ENCODE peak calls at places on chromosomes 13 and 19, in nine cellular contexts. One of them, this sample, is unnamed.
A peak's percentile ranks its signal among the peaks of the same experiment; 100 is the strongest.

GRCh38 chr19:52343548-52343947 is 7.5 kb downstream of the ZNF610 start:
- DNase-seq in immature natural killer cell: peak; percentile 46
- DNase-seq in naive B cell: peak; percentile 25
- DNase-seq in EL: peak; percentile 27
- DNase-seq in HuH-7.5: no peak
- DNase-seq in NCI-H460: no peak
- DNase-seq in ELR: peak; percentile 51
- DNase-seq in amygdala: no peak
- DNase-seq in cardiac fibroblast: peak; percentile 51
- DNase-seq in this sample: peak; percentile 75

GRCh38 chr19:2815191-2815614 is 4.5 kb upstream of the ZNF554 start:
- DNase-seq in immature natural killer cell: no peak
- DNase-seq in naive B cell: no peak
- DNase-seq in EL: no peak
- DNase-seq in HuH-7.5: no peak
- DNase-seq in NCI-H460: no peak
- DNase-seq in ELR: no peak
- DNase-seq in amygdala: no peak
- DNase-seq in cardiac fibroblast: no peak
- DNase-seq in this sample: no peak

GRCh38 chr19:4052993-4053422 is 13.7 kb downstream of the ZBTB7A start:
- DNase-seq in immature natural killer cell: no peak
- DNase-seq in naive B cell: no peak
- DNase-seq in EL: no peak
- DNase-seq in HuH-7.5: no peak
- DNase-seq in NCI-H460: no peak
- DNase-seq in ELR: peak; percentile 55
- DNase-seq in amygdala: no peak
- DNase-seq in cardiac fibroblast: peak; percentile 43
- DNase-seq in this sample: no peak

GRCh38 chr13:46321494-46322225 is 65.4 kb downstream of the RUBCNL start:
- DNase-seq in immature natural killer cell: peak; percentile 64
- DNase-seq in naive B cell: peak; percentile 42
- DNase-seq in EL: peak; percentile 61
- DNase-seq in HuH-7.5: peak; percentile 50
- DNase-seq in NCI-H460: peak; percentile 68
- DNase-seq in ELR: peak; percentile 62
- DNase-seq in amygdala: no peak
- DNase-seq in cardiac fibroblast: peak; percentile 77
- DNase-seq in this sample: peak; percentile 78

GRCh38 chr19:41328157-41328817 is 18.3 kb downstream of the CCDC97 start:
- DNase-seq in immature natural killer cell: no peak
- DNase-seq in naive B cell: no peak
- DNase-seq in EL: no peak
- DNase-seq in HuH-7.5: no peak
- DNase-seq in NCI-H460: no peak
- DNase-seq in ELR: peak; percentile 14
- DNase-seq in amygdala: no peak
- DNase-seq in cardiac fibroblast: peak; percentile 21
- DNase-seq in this sample: peak; percentile 41

GRCh38 chr13:39510296-39510695 is 92.7 kb downstream of the LHFPL6 start:
- DNase-seq in immature natural killer cell: no peak
- DNase-seq in naive B cell: no peak
- DNase-seq in EL: no peak
- DNase-seq in HuH-7.5: no peak
- DNase-seq in NCI-H460: no peak
- DNase-seq in ELR: no peak
- DNase-seq in amygdala: no peak
- DNase-seq in cardiac fibroblast: no peak
- DNase-seq in this sample: no peak

GRCh38 chr13:46614582-46614981 is 61.6 kb downstream of the LRCH1 start:
- DNase-seq in immature natural killer cell: no peak
- DNase-seq in naive B cell: no peak
- DNase-seq in EL: no peak
- DNase-seq in HuH-7.5: no peak
- DNase-seq in NCI-H460: no peak
- DNase-seq in ELR: no peak
- DNase-seq in amygdala: no peak
- DNase-seq in cardiac fibroblast: peak; percentile 93
- DNase-seq in this sample: peak; percentile 90

GRCh38 chr13:60591348-60591747 is 194.3 kb downstream of the TDRD3 start:
- DNase-seq in immature natural killer cell: no peak
- DNase-seq in naive B cell: no peak
- DNase-seq in EL: peak; percentile 61
- DNase-seq in HuH-7.5: no peak
- DNase-seq in NCI-H460: no peak
- DNase-seq in ELR: peak; percentile 73
- DNase-seq in amygdala: no peak
- DNase-seq in cardiac fibroblast: peak; percentile 78
- DNase-seq in this sample: peak; percentile 4

GRCh38 chr13:81487151-81487550 is 1146.2 kb upstream of the SPRY2 start:
- DNase-seq in immature natural killer cell: no peak
- DNase-seq in naive B cell: no peak
- DNase-seq in EL: no peak
- DNase-seq in HuH-7.5: peak; percentile 6
- DNase-seq in NCI-H460: peak; percentile 44
- DNase-seq in ELR: peak; percentile 81
- DNase-seq in amygdala: no peak
- DNase-seq in cardiac fibroblast: peak; percentile 6
- DNase-seq in this sample: no peak

GRCh38 chr13:22210134-22210930 is 539.5 kb downstream of the FGF9 start:
- DNase-seq in immature natural killer cell: no peak
- DNase-seq in naive B cell: no peak
- DNase-seq in EL: no peak
- DNase-seq in HuH-7.5: no peak
- DNase-seq in NCI-H460: no peak
- DNase-seq in ELR: no peak
- DNase-seq in amygdala: no peak
- DNase-seq in cardiac fibroblast: no peak
- DNase-seq in this sample: no peak

GRCh38 chr19:45547965-45548609 is 36.5 kb downstream of the OPA3 start:
- DNase-seq in immature natural killer cell: no peak
- DNase-seq in naive B cell: no peak
- DNase-seq in EL: peak; percentile 82
- DNase-seq in HuH-7.5: no peak
- DNase-seq in NCI-H460: peak; percentile 52
- DNase-seq in ELR: peak; percentile 80
- DNase-seq in amygdala: no peak
- DNase-seq in cardiac fibroblast: peak; percentile 68
- DNase-seq in this sample: peak; percentile 43

GRCh38 chr19:55549500-55550320 is 4.4 kb upstream of the SBK3 start:
- DNase-seq in immature natural killer cell: no peak
- DNase-seq in naive B cell: no peak
- DNase-seq in EL: peak; percentile 88
- DNase-seq in HuH-7.5: peak; percentile 66
- DNase-seq in NCI-H460: peak; percentile 40
- DNase-seq in ELR: peak; percentile 91
- DNase-seq in amygdala: no peak
- DNase-seq in cardiac fibroblast: peak; percentile 94
- DNase-seq in this sample: peak; percentile 80

GRCh38 chr13:75656590-75656989 is 20.5 kb downstream of the LMO7 start:
- DNase-seq in immature natural killer cell: no peak
- DNase-seq in naive B cell: no peak
- DNase-seq in EL: peak; percentile 50
- DNase-seq in HuH-7.5: no peak
- DNase-seq in NCI-H460: no peak
- DNase-seq in ELR: peak; percentile 56
- DNase-seq in amygdala: no peak
- DNase-seq in cardiac fibroblast: peak; percentile 68
- DNase-seq in this sample: no peak

GRCh38 chr19:29854033-29854432 is 42.2 kb downstream of the CCNE1 start:
- DNase-seq in immature natural killer cell: no peak
- DNase-seq in naive B cell: no peak
- DNase-seq in EL: no peak
- DNase-seq in HuH-7.5: no peak
- DNase-seq in NCI-H460: no peak
- DNase-seq in ELR: no peak
- DNase-seq in amygdala: no peak
- DNase-seq in cardiac fibroblast: no peak
- DNase-seq in this sample: no peak

GRCh38 chr13:75258159-75258782 is 223.7 kb downstream of the TBC1D4 start:
- DNase-seq in immature natural killer cell: no peak
- DNase-seq in naive B cell: no peak
- DNase-seq in EL: peak; percentile 57
- DNase-seq in HuH-7.5: no peak
- DNase-seq in NCI-H460: peak; percentile 31
- DNase-seq in ELR: peak; percentile 62
- DNase-seq in amygdala: no peak
- DNase-seq in cardiac fibroblast: peak; percentile 74
- DNase-seq in this sample: peak; percentile 71

GRCh38 chr19:10718205-10719196 is 622 bp downstream of the DNM2 start:
- DNase-seq in immature natural killer cell: peak; percentile 54
- DNase-seq in naive B cell: no peak
- DNase-seq in EL: no peak
- DNase-seq in HuH-7.5: no peak
- DNase-seq in NCI-H460: no peak
- DNase-seq in ELR: peak; percentile 56
- DNase-seq in amygdala: no peak
- DNase-seq in cardiac fibroblast: peak; percentile 49
- DNase-seq in this sample: peak; percentile 65

GRCh38 chr13:89324582-89324981 is 1653.4 kb downstream of the SLITRK5 start:
- DNase-seq in immature natural killer cell: no peak
- DNase-seq in naive B cell: no peak
- DNase-seq in EL: no peak
- DNase-seq in HuH-7.5: no peak
- DNase-seq in NCI-H460: no peak
- DNase-seq in ELR: no peak
- DNase-seq in amygdala: no peak
- DNase-seq in cardiac fibroblast: no peak
- DNase-seq in this sample: no peak

GRCh38 chr13:49214917-49215376 is 5.2 kb upstream of the MLNR start:
- DNase-seq in immature natural killer cell: peak; percentile 14
- DNase-seq in naive B cell: peak; percentile 27
- DNase-seq in EL: peak; percentile 30
- DNase-seq in HuH-7.5: no peak
- DNase-seq in NCI-H460: no peak
- DNase-seq in ELR: peak; percentile 28
- DNase-seq in amygdala: no peak
- DNase-seq in cardiac fibroblast: peak; percentile 60
- DNase-seq in this sample: peak; percentile 28

GRCh38 chr13:112249644-112250610 is 126.2 kb upstream of the SPACA7 start:
- DNase-seq in immature natural killer cell: no peak
- DNase-seq in naive B cell: no peak
- DNase-seq in EL: no peak
- DNase-seq in HuH-7.5: no peak
- DNase-seq in NCI-H460: no peak
- DNase-seq in ELR: no peak
- DNase-seq in amygdala: no peak
- DNase-seq in cardiac fibroblast: no peak
- DNase-seq in this sample: no peak

GRCh38 chr19:38266981-38267597 is 2.7 kb downstream of the SPINT2 start:
- DNase-seq in immature natural killer cell: no peak
- DNase-seq in naive B cell: no peak
- DNase-seq in EL: peak; percentile 59
- DNase-seq in HuH-7.5: peak; percentile 52
- DNase-seq in NCI-H460: no peak
- DNase-seq in ELR: peak; percentile 61
- DNase-seq in amygdala: no peak
- DNase-seq in cardiac fibroblast: peak; percentile 52
- DNase-seq in this sample: peak; percentile 49

GRCh38 chr13:94329754-94330551 is 149.5 kb downstream of the DCT start:
- DNase-seq in immature natural killer cell: no peak
- DNase-seq in naive B cell: no peak
- DNase-seq in EL: peak; percentile 87
- DNase-seq in HuH-7.5: no peak
- DNase-seq in NCI-H460: peak; percentile 56
- DNase-seq in ELR: peak; percentile 92
- DNase-seq in amygdala: no peak
- DNase-seq in cardiac fibroblast: peak; percentile 97
- DNase-seq in this sample: peak; percentile 41

GRCh38 chr13:71514900-71515598 is 352.0 kb downstream of the DACH1 start:
- DNase-seq in immature natural killer cell: no peak
- DNase-seq in naive B cell: no peak
- DNase-seq in EL: no peak
- DNase-seq in HuH-7.5: no peak
- DNase-seq in NCI-H460: no peak
- DNase-seq in ELR: no peak
- DNase-seq in amygdala: no peak
- DNase-seq in cardiac fibroblast: no peak
- DNase-seq in this sample: no peak

GRCh38 chr19:5851302-5851701 is at the start of gene FUT3:
- DNase-seq in immature natural killer cell: no peak
- DNase-seq in naive B cell: no peak
- DNase-seq in EL: no peak
- DNase-seq in HuH-7.5: no peak
- DNase-seq in NCI-H460: no peak
- DNase-seq in ELR: no peak
- DNase-seq in amygdala: no peak
- DNase-seq in cardiac fibroblast: no peak
- DNase-seq in this sample: no peak

GRCh38 chr13:76965759-76966421 is 17.6 kb downstream of the ACOD1 start:
- DNase-seq in immature natural killer cell: no peak
- DNase-seq in naive B cell: no peak
- DNase-seq in EL: peak; percentile 81
- DNase-seq in HuH-7.5: no peak
- DNase-seq in NCI-H460: no peak
- DNase-seq in ELR: peak; percentile 73
- DNase-seq in amygdala: no peak
- DNase-seq in cardiac fibroblast: peak; percentile 67
- DNase-seq in this sample: peak; percentile 12

GRCh38 chr19:2869618-2870017 is 2.5 kb downstream of the ZNF556 start:
- DNase-seq in immature natural killer cell: no peak
- DNase-seq in naive B cell: no peak
- DNase-seq in EL: no peak
- DNase-seq in HuH-7.5: no peak
- DNase-seq in NCI-H460: no peak
- DNase-seq in ELR: no peak
- DNase-seq in amygdala: no peak
- DNase-seq in cardiac fibroblast: no peak
- DNase-seq in this sample: no peak

GRCh38 chr13:46124531-46124966 is 19.7 kb upstream of the CPB2 start:
- DNase-seq in immature natural killer cell: no peak
- DNase-seq in naive B cell: no peak
- DNase-seq in EL: no peak
- DNase-seq in HuH-7.5: no peak
- DNase-seq in NCI-H460: no peak
- DNase-seq in ELR: no peak
- DNase-seq in amygdala: no peak
- DNase-seq in cardiac fibroblast: no peak
- DNase-seq in this sample: no peak

GRCh38 chr19:32330149-32330548 is 15.3 kb upstream of the ZNF507 start:
- DNase-seq in immature natural killer cell: no peak
- DNase-seq in naive B cell: no peak
- DNase-seq in EL: peak; percentile 31
- DNase-seq in HuH-7.5: no peak
- DNase-seq in NCI-H460: no peak
- DNase-seq in ELR: no peak
- DNase-seq in amygdala: no peak
- DNase-seq in cardiac fibroblast: no peak
- DNase-seq in this sample: peak; percentile 63

GRCh38 chr13:98370806-98371553 is 193.9 kb upstream of the RNF113B start:
- DNase-seq in immature natural killer cell: no peak
- DNase-seq in naive B cell: no peak
- DNase-seq in EL: peak; percentile 86
- DNase-seq in HuH-7.5: no peak
- DNase-seq in NCI-H460: no peak
- DNase-seq in ELR: peak; percentile 68
- DNase-seq in amygdala: no peak
- DNase-seq in cardiac fibroblast: peak; percentile 80
- DNase-seq in this sample: no peak

GRCh38 chr13:110819203-110820014 is 95.5 kb downstream of the ANKRD10 start:
- DNase-seq in immature natural killer cell: peak; percentile 62
- DNase-seq in naive B cell: peak; percentile 69
- DNase-seq in EL: peak; percentile 70
- DNase-seq in HuH-7.5: peak; percentile 75
- DNase-seq in NCI-H460: peak; percentile 65
- DNase-seq in ELR: peak; percentile 66
- DNase-seq in amygdala: peak; percentile 23
- DNase-seq in cardiac fibroblast: peak; percentile 77
- DNase-seq in this sample: peak; percentile 89

GRCh38 chr13:113562866-113563265 is 21.7 kb upstream of the TFDP1 start:
- DNase-seq in immature natural killer cell: no peak
- DNase-seq in naive B cell: no peak
- DNase-seq in EL: no peak
- DNase-seq in HuH-7.5: no peak
- DNase-seq in NCI-H460: no peak
- DNase-seq in ELR: no peak
- DNase-seq in amygdala: no peak
- DNase-seq in cardiac fibroblast: no peak
- DNase-seq in this sample: no peak